ENCODE peak calls at places on chromosome 1, in five cellular contexts. I is uterus; T is CD8-positive, alpha-beta T cell; Q is left lung; O is astrocyte of the spinal cord. U is an unnamed sample.
A peak's percentile ranks its signal among the peaks of the same experiment; 100 is the strongest.

GRCh38 chr1:154999651-155000474 is 2.7 kb upstream of the ZBTB7B start:
- DNase-seq in T (no peak), O (no peak), I (no peak), Q (peak; percentile 46), U (peak; percentile 61)

GRCh38 chr1:167898578-167899222 is 15.2 kb downstream of the ADCY10 start:
- DNase-seq in Q (no peak), T (no peak), O (no peak), I (no peak), U (no peak)

GRCh38 chr1:53276902-53277281 is 38.6 kb upstream of the MAGOH start:
- DNase-seq in T (no peak), Q (no peak), O (no peak), I (no peak), U (no peak)

GRCh38 chr1:203769505-203770343 is 4.7 kb downstream of the LAX1 start:
- DNase-seq in I (peak; percentile 74), Q (peak; percentile 75), O (peak; percentile 90), T (no peak), U (peak; percentile 7)

GRCh38 chr1:183164350-183164749 is 21.7 kb upstream of the LAMC2 start:
- DNase-seq in I (no peak), O (peak; percentile 65), T (no peak), Q (no peak), U (no peak)

GRCh38 chr1:55155522-55155921 is 59.6 kb downstream of the USP24 start:
- DNase-seq in Q (no peak), I (no peak), T (no peak), O (no peak), U (no peak)

GRCh38 chr1:95221306-95221705 is 12.7 kb upstream of the RWDD3 start:
- DNase-seq in Q (no peak), T (no peak), I (no peak), O (no peak), U (no peak)

GRCh38 chr1:83882906-83883305 is 116.0 kb downstream of the TTLL7 start:
- DNase-seq in T (no peak), O (peak; percentile 58), I (no peak), Q (peak; percentile 31), U (peak; percentile 4)

GRCh38 chr1:20291621-20292020 is 946 bp downstream of the VWA5B1 start:
- DNase-seq in O (no peak), I (no peak), T (no peak), Q (no peak), U (peak; percentile 31)

GRCh38 chr1:80447533-80447932 is 1353.2 kb upstream of the ADGRL2 start:
- DNase-seq in T (no peak), I (no peak), O (no peak), Q (no peak), U (no peak)

GRCh38 chr1:51569284-51570062 is 47.4 kb upstream of the OSBPL9 start:
- DNase-seq in I (no peak), O (peak; percentile 77), T (peak; percentile 11), Q (peak; percentile 40), U (no peak)

GRCh38 chr1:42420911-42421585 is 34.8 kb downstream of the ZMYND12 start:
- DNase-seq in I (peak; percentile 87), T (no peak), Q (peak; percentile 58), O (peak; percentile 90), U (peak; percentile 30)

GRCh38 chr1:183090386-183091006 is 67.3 kb downstream of the LAMC1 start:
- DNase-seq in T (no peak), I (peak; percentile 70), O (no peak), Q (no peak), U (no peak)

GRCh38 chr1:186519981-186520380 is 59.1 kb upstream of the PDC start:
- DNase-seq in I (no peak), Q (no peak), T (no peak), O (peak; percentile 29), U (no peak)

GRCh38 chr1:229388876-229389580 is 44.9 kb downstream of the ACTA1 start:
- DNase-seq in Q (no peak), T (no peak), O (peak; percentile 34), I (no peak), U (no peak)

GRCh38 chr1:159282118-159282517 is 20.0 kb upstream of the FCER1A start:
- DNase-seq in I (no peak), Q (no peak), O (no peak), T (no peak), U (no peak)

GRCh38 chr1:183444243-183444642 is 26.1 kb upstream of the NMNAT2 start:
- DNase-seq in O (peak; percentile 27), I (no peak), Q (no peak), T (no peak), U (no peak)

GRCh38 chr1:155093938-155094621 is 15.4 kb downstream of the EFNA3 start:
- DNase-seq in I (peak; percentile 72), T (no peak), Q (no peak), O (peak; percentile 49), U (no peak)

GRCh38 chr1:109521465-109521951 is 12.0 kb upstream of the AMIGO1 start:
- DNase-seq in Q (no peak), O (no peak), I (no peak), T (no peak), U (no peak)

GRCh38 chr1:192491804-192492554 is 83.6 kb upstream of the RGS1 start:
- DNase-seq in O (peak; percentile 46), I (no peak), T (no peak), Q (no peak), U (no peak)

GRCh38 chr1:160629286-160630210 is 17.3 kb downstream of the SLAMF1 start:
- DNase-seq in O (no peak), T (peak; percentile 62), I (no peak), Q (peak; percentile 73), U (no peak)

GRCh38 chr1:234108921-234109320 is 204.4 kb downstream of the SLC35F3 start:
- DNase-seq in Q (no peak), T (no peak), O (peak; percentile 46), I (no peak), U (no peak)

DNA sequence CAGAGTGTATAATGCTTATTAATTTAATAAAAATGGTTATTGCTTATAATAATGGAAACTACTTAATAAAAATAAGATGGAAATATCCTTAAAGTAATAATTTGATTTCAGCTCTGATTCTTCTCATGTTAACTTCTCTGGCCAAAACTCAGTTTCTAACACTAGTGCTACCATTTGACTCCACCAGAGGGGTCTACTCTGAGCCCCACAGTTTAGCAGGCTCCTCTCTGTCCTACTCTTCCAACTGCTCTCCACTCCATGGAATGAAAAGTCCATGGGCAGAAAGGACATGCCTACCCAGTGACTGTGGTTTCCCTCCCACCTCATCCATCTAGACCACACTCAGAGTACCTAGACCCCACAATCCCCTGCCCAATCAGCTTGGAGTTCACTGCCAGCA is 489.1 kb upstream of the CAMK1G start:
- DNase-seq in T (no peak), I (no peak), O (no peak), Q (no peak), U (no peak)
- TF ChIP-seq CTCF in T (no peak), I (no peak), O (no peak), Q (no peak), U (no peak)

DNA sequence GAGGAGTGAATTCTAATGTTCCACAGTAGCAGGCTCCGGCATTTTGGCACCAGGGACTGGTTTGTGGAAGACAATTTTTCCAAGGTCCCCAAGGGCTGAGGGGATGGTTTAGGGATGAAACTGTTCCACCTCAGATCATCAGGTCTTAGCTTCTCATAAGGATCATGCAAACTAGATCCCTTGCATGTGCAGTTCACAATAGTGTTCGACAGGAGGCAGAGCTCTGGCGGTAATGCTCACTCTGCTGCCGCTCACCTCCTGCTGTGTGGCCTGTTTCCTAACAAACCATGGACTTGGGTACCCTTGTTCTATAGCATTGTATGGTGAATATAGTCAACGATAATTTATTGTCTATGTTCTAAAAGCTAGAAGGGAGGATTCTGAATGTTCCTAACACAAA is 16.6 kb downstream of the CRNN start:
- DNase-seq in T (no peak), Q (no peak), O (no peak), I (no peak), U (no peak)
- TF ChIP-seq CTCF in T (no peak), Q (no peak), O (no peak), I (no peak), U (no peak)

GRCh38 chr1:1778827-1779675 is 781 bp upstream of the NADK start:
- DNase-seq in T (peak; percentile 70), I (no peak), O (no peak), Q (peak; percentile 94), U (peak; percentile 70)
- TF ChIP-seq CTCF in T (peak; percentile 31), I (no peak), O (peak; percentile 9), Q (no peak), U (peak; percentile 21)

DNA sequence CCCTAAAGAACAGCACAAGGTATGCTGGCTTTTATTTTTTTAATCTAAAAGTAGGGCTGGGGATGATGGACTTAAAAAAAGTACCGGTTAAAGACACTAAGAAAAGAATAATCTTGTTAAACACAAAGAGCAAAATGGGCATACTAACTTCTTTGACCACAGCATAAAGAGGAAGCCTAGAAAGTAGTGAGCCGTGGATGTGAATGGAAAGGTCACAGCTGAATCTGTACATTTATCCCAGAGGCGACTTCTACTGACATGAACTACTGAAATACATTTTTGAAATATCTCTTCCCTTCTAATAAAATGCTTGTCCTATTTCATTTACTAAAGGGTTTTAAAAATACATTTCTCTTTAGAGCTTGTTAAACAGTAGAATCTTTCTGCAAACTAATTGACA is 140.7 kb downstream of the SLC45A1 start:
- DNase-seq in I (no peak), T (no peak), Q (no peak), O (no peak), U (no peak)
- TF ChIP-seq CTCF in I (no peak), T (no peak), Q (no peak), O (no peak), U (no peak)

DNA sequence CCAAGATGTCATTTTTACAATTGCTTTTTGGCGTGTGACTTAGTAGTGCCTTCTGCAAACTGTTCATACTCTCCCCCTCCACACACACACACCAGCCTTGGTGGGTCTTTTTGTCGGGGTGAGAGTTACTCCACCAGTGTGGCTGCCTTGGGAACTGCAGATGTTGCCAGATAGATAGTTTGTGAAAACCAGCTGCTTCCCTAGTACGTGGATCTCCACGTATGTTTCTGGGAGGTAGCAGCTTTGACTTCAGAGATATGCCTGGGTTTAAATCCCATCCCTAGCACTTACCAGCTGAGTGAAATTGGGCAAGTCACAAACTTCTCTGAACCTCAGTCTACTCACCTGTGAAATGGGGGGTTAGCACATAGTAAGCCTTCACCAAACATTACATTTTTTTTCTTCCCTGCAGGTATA is 78.0 kb downstream of the MAN1C1 start:
- DNase-seq in T (no peak), I (no peak), Q (no peak), O (no peak), U (no peak)
- TF ChIP-seq CTCF in T (no peak), I (no peak), Q (no peak), O (no peak), U (no peak)